ENCODE peak calls at places on chromosomes 2 and 18, in eight cellular contexts. One of them, this sample, is unnamed.

GRCh38 chr18:55587341-55588000 is 521 bp downstream of the TCF4 start:
- DNase-seq in H54: no peak
- DNase-seq in foreskin fibroblast: peak
- DNase-seq in mucosa of descending colon: no peak
- DNase-seq in aorta: no peak
- DNase-seq in stimulated activated CD4-positive, alpha-beta T cell treated with anti-CD3 and anti-CD28 coated beads, Interleukin-15, amount 100 ng/mL, for 24 hours: peak
- DNase-seq in GM10248: peak
- DNase-seq in AG04450: no peak
- DNase-seq in this sample: peak

GRCh38 chr2:199985625-199986207 is 30.3 kb downstream of the MAIP1 start:
- DNase-seq in stimulated activated CD4-positive, alpha-beta T cell treated with anti-CD3 and anti-CD28 coated beads, Interleukin-15, amount 100 ng/mL, for 24 hours: peak
- DNase-seq in aorta: no peak
- DNase-seq in mucosa of descending colon: peak
- DNase-seq in GM10248: no peak
- DNase-seq in foreskin fibroblast: peak
- DNase-seq in H54: peak
- DNase-seq in AG04450: peak
- DNase-seq in this sample: peak

GRCh38 chr2:231399046-231399852 is 3.7 kb downstream of the B3GNT7 start:
- DNase-seq in AG04450: no peak
- DNase-seq in H54: no peak
- DNase-seq in mucosa of descending colon: no peak
- DNase-seq in stimulated activated CD4-positive, alpha-beta T cell treated with anti-CD3 and anti-CD28 coated beads, Interleukin-15, amount 100 ng/mL, for 24 hours: no peak
- DNase-seq in GM10248: no peak
- DNase-seq in aorta: no peak
- DNase-seq in foreskin fibroblast: no peak
- DNase-seq in this sample: no peak

GRCh38 chr2:204110250-204111183 is 174.0 kb downstream of the ICOS start:
- DNase-seq in stimulated activated CD4-positive, alpha-beta T cell treated with anti-CD3 and anti-CD28 coated beads, Interleukin-15, amount 100 ng/mL, for 24 hours: peak
- DNase-seq in mucosa of descending colon: peak
- DNase-seq in foreskin fibroblast: peak
- DNase-seq in aorta: no peak
- DNase-seq in AG04450: no peak
- DNase-seq in H54: no peak
- DNase-seq in GM10248: peak
- DNase-seq in this sample: no peak

GRCh38 chr2:235070063-235070706 is 118.4 kb downstream of the SH3BP4 start:
- DNase-seq in mucosa of descending colon: no peak
- DNase-seq in stimulated activated CD4-positive, alpha-beta T cell treated with anti-CD3 and anti-CD28 coated beads, Interleukin-15, amount 100 ng/mL, for 24 hours: no peak
- DNase-seq in AG04450: no peak
- DNase-seq in H54: peak
- DNase-seq in GM10248: no peak
- DNase-seq in foreskin fibroblast: peak
- DNase-seq in aorta: no peak
- DNase-seq in this sample: no peak

GRCh38 chr2:156435725-156436476 is at the start of gene GPD2:
- DNase-seq in aorta: peak
- DNase-seq in H54: peak
- DNase-seq in mucosa of descending colon: peak
- DNase-seq in AG04450: peak
- DNase-seq in GM10248: peak
- DNase-seq in foreskin fibroblast: peak
- DNase-seq in stimulated activated CD4-positive, alpha-beta T cell treated with anti-CD3 and anti-CD28 coated beads, Interleukin-15, amount 100 ng/mL, for 24 hours: peak
- DNase-seq in this sample: peak

GRCh38 chr18:78677483-78678317 is 301.9 kb upstream of the SALL3 start:
- DNase-seq in mucosa of descending colon: no peak
- DNase-seq in H54: no peak
- DNase-seq in aorta: no peak
- DNase-seq in foreskin fibroblast: no peak
- DNase-seq in AG04450: no peak
- DNase-seq in GM10248: no peak
- DNase-seq in stimulated activated CD4-positive, alpha-beta T cell treated with anti-CD3 and anti-CD28 coated beads, Interleukin-15, amount 100 ng/mL, for 24 hours: no peak
- DNase-seq in this sample: no peak

GRCh38 chr2:173955867-173956266 is 9.3 kb downstream of the SP3 start:
- DNase-seq in foreskin fibroblast: no peak
- DNase-seq in H54: no peak
- DNase-seq in AG04450: no peak
- DNase-seq in GM10248: no peak
- DNase-seq in aorta: no peak
- DNase-seq in mucosa of descending colon: no peak
- DNase-seq in stimulated activated CD4-positive, alpha-beta T cell treated with anti-CD3 and anti-CD28 coated beads, Interleukin-15, amount 100 ng/mL, for 24 hours: no peak
- DNase-seq in this sample: no peak

GRCh38 chr2:134261398-134262131 is 7.7 kb downstream of the MGAT5 start:
- DNase-seq in H54: no peak
- DNase-seq in stimulated activated CD4-positive, alpha-beta T cell treated with anti-CD3 and anti-CD28 coated beads, Interleukin-15, amount 100 ng/mL, for 24 hours: no peak
- DNase-seq in mucosa of descending colon: no peak
- DNase-seq in AG04450: no peak
- DNase-seq in foreskin fibroblast: peak
- DNase-seq in aorta: no peak
- DNase-seq in GM10248: no peak
- DNase-seq in this sample: no peak

GRCh38 chr18:38010971-38011370 is 445.4 kb upstream of the CELF4 start:
- DNase-seq in AG04450: no peak
- DNase-seq in mucosa of descending colon: no peak
- DNase-seq in stimulated activated CD4-positive, alpha-beta T cell treated with anti-CD3 and anti-CD28 coated beads, Interleukin-15, amount 100 ng/mL, for 24 hours: no peak
- DNase-seq in aorta: no peak
- DNase-seq in GM10248: no peak
- DNase-seq in foreskin fibroblast: no peak
- DNase-seq in H54: no peak
- DNase-seq in this sample: no peak

GRCh38 chr2:150586858-150587257 is 99.4 kb upstream of the RND3 start:
- DNase-seq in H54: no peak
- DNase-seq in AG04450: no peak
- DNase-seq in mucosa of descending colon: no peak
- DNase-seq in stimulated activated CD4-positive, alpha-beta T cell treated with anti-CD3 and anti-CD28 coated beads, Interleukin-15, amount 100 ng/mL, for 24 hours: no peak
- DNase-seq in GM10248: no peak
- DNase-seq in aorta: no peak
- DNase-seq in foreskin fibroblast: peak
- DNase-seq in this sample: no peak

GRCh38 chr2:235098736-235099494 is 147.1 kb downstream of the SH3BP4 start:
- DNase-seq in AG04450: no peak
- DNase-seq in foreskin fibroblast: no peak
- DNase-seq in stimulated activated CD4-positive, alpha-beta T cell treated with anti-CD3 and anti-CD28 coated beads, Interleukin-15, amount 100 ng/mL, for 24 hours: no peak
- DNase-seq in H54: peak
- DNase-seq in GM10248: no peak
- DNase-seq in aorta: no peak
- DNase-seq in mucosa of descending colon: no peak
- DNase-seq in this sample: no peak

GRCh38 chr18:68733693-68734092 is 18.8 kb upstream of the TMX3 start:
- DNase-seq in stimulated activated CD4-positive, alpha-beta T cell treated with anti-CD3 and anti-CD28 coated beads, Interleukin-15, amount 100 ng/mL, for 24 hours: no peak
- DNase-seq in GM10248: no peak
- DNase-seq in foreskin fibroblast: peak
- DNase-seq in AG04450: no peak
- DNase-seq in aorta: no peak
- DNase-seq in H54: no peak
- DNase-seq in mucosa of descending colon: no peak
- DNase-seq in this sample: no peak